ENCODE peak calls at places on chromosomes 12 and 14, in four cellular contexts. One of them, this sample, is unnamed.

GRCh38 chr14:104118006-104118844 is 20.2 kb upstream of the KIF26A start:
- DNase-seq in GM23248: no peak
- DNase-seq in globus pallidus: no peak
- DNase-seq in neural crest cell: no peak
- DNase-seq in this sample: no peak

GRCh38 chr12:79973774-79974173 is 38.9 kb upstream of the PPP1R12A start:
- DNase-seq in neural crest cell: no peak
- DNase-seq in GM23248: no peak
- DNase-seq in globus pallidus: no peak
- DNase-seq in this sample: peak; percentile 31

GRCh38 chr12:76346236-76346635 is 2.0 kb downstream of the BBS10 start:
- DNase-seq in globus pallidus: no peak
- DNase-seq in neural crest cell: no peak
- DNase-seq in GM23248: peak; percentile 58
- DNase-seq in this sample: no peak

GRCh38 chr14:72615511-72616121 is 278.3 kb downstream of the DPF3 start:
- DNase-seq in GM23248: peak; percentile 60
- DNase-seq in neural crest cell: no peak
- DNase-seq in globus pallidus: no peak
- DNase-seq in this sample: no peak

GRCh38 chr12:131597327-131597726 is 113.6 kb upstream of the SFSWAP start:
- DNase-seq in GM23248: no peak
- DNase-seq in globus pallidus: no peak
- DNase-seq in neural crest cell: no peak
- DNase-seq in this sample: no peak

GRCh38 chr14:22781606-22782000 is 15.1 kb downstream of the OXA1L start:
- DNase-seq in GM23248: peak; percentile 63
- DNase-seq in neural crest cell: no peak
- DNase-seq in globus pallidus: no peak
- DNase-seq in this sample: no peak

GRCh38 chr12:62785941-62786559 is 148.9 kb downstream of the PPM1H start:
- DNase-seq in globus pallidus: no peak
- DNase-seq in neural crest cell: no peak
- DNase-seq in GM23248: peak; percentile 94
- DNase-seq in this sample: no peak

GRCh38 chr12:12823308-12823707 is 10.2 kb downstream of the DDX47 start:
- DNase-seq in globus pallidus: no peak
- DNase-seq in GM23248: peak; percentile 61
- DNase-seq in neural crest cell: no peak
- DNase-seq in this sample: no peak

GRCh38 chr12:126706300-126706699 is 1560.7 kb upstream of the TMEM132C start:
- DNase-seq in GM23248: no peak
- DNase-seq in neural crest cell: no peak
- DNase-seq in globus pallidus: no peak
- DNase-seq in this sample: no peak

GRCh38 chr12:101759396-101760047 is 20.3 kb upstream of the SYCP3 start:
- DNase-seq in GM23248: peak; percentile 66
- DNase-seq in neural crest cell: no peak
- DNase-seq in globus pallidus: no peak
- DNase-seq in this sample: no peak

GRCh38 chr12:58657175-58657574 is 263.1 kb downstream of the LRIG3 start:
- DNase-seq in GM23248: no peak
- DNase-seq in neural crest cell: no peak
- DNase-seq in globus pallidus: no peak
- DNase-seq in this sample: no peak

GRCh38 chr12:122646568-122647220 is 56.5 kb downstream of the HCAR2 start:
- DNase-seq in neural crest cell: no peak
- DNase-seq in GM23248: peak; percentile 84
- DNase-seq in globus pallidus: no peak
- DNase-seq in this sample: no peak